ENCODE peak calls at places on chromosome 10, in eight cellular contexts. B is fibroblast of the conjunctiva, I is HCEC 1CT, V is fibroblast of lung, N is ovary, F is astrocyte of the spinal cord, P is HFFc6, M is retinal pigment epithelial cell. K is an unnamed sample.
A peak's percentile ranks its signal among the peaks of the same experiment; 100 is the strongest.

GRCh38 chr10:113151178-113151577 is 201.1 kb downstream of the TCF7L2 start:
- DNase-seq in B (no peak), I (no peak), V (no peak), N (no peak), F (no peak), P (no peak), M (no peak), K (no peak)

GRCh38 chr10:88759366-88760101 is at the start of gene LIPN:
- DNase-seq in B (no peak), I (no peak), V (no peak), N (no peak), F (no peak), P (no peak), M (no peak), K (no peak)

GRCh38 chr10:110777661-110778060 is 94.1 kb upstream of the PDCD4 start:
- DNase-seq in B (no peak), I (no peak), V (no peak), N (no peak), F (no peak), P (no peak), M (no peak), K (no peak)

GRCh38 chr10:79282388-79282787 is 64.9 kb upstream of the PPIF start:
- DNase-seq in B (no peak), I (no peak), V (no peak), N (no peak), F (no peak), P (no peak), M (no peak), K (no peak)

GRCh38 chr10:71761105-71761511 is 12.2 kb downstream of the VSIR start:
- DNase-seq in B (no peak), I (no peak), V (no peak), N (no peak), F (no peak), P (no peak), M (no peak), K (no peak)

GRCh38 chr10:96794786-96795733 is 37.0 kb upstream of the LCOR start:
- DNase-seq in B (no peak), I (no peak), V (no peak), N (no peak), F (no peak), P (no peak), M (no peak), K (no peak)

GRCh38 chr10:21494221-21495001 is 31.1 kb downstream of the SKIDA1 start:
- DNase-seq in B (no peak), I (no peak), V (peak; percentile 39), N (peak; percentile 42), F (peak; percentile 68), P (no peak), M (no peak), K (no peak)

GRCh38 chr10:109899578-109900355 is 23.5 kb downstream of the XPNPEP1 start:
- DNase-seq in B (peak; percentile 67), I (peak; percentile 71), V (peak; percentile 78), N (peak; percentile 79), F (no peak), P (peak; percentile 42), M (no peak), K (peak; percentile 88)

GRCh38 chr10:69744971-69745370 is 56.7 kb upstream of the COL13A1 start:
- DNase-seq in B (no peak), I (no peak), V (no peak), N (no peak), F (no peak), P (no peak), M (no peak), K (no peak)